ENCODE peak calls at places on chromosomes 1 and 21, in six cellular contexts. One of them, this sample, is unnamed.

GRCh38 chr21:36260030-36260787 is 59.8 kb upstream of the MORC3 start:
- DNase-seq in tibial nerve: no peak
- DNase-seq in right atrium auricular region: no peak
- DNase-seq in progenitor cell of endocrine pancreas: no peak
- DNase-seq in HFF-Myc: peak; percentile 47
- DNase-seq in cardiac fibroblast: peak; percentile 80
- DNase-seq in this sample: no peak

GRCh38 chr1:21911205-21912001 is 25.7 kb downstream of the HSPG2 start:
- DNase-seq in progenitor cell of endocrine pancreas: no peak
- DNase-seq in tibial nerve: no peak
- DNase-seq in HFF-Myc: no peak
- DNase-seq in cardiac fibroblast: no peak
- DNase-seq in right atrium auricular region: no peak
- DNase-seq in this sample: no peak

GRCh38 chr1:179506199-179506598 is 69.5 kb downstream of the NPHS2 start:
- DNase-seq in cardiac fibroblast: no peak
- DNase-seq in HFF-Myc: no peak
- DNase-seq in right atrium auricular region: no peak
- DNase-seq in tibial nerve: no peak
- DNase-seq in progenitor cell of endocrine pancreas: no peak
- DNase-seq in this sample: no peak

GRCh38 chr1:168421399-168422004 is 122.3 kb downstream of the XCL2 start:
- DNase-seq in tibial nerve: no peak
- DNase-seq in HFF-Myc: no peak
- DNase-seq in progenitor cell of endocrine pancreas: no peak
- DNase-seq in right atrium auricular region: no peak
- DNase-seq in cardiac fibroblast: no peak
- DNase-seq in this sample: no peak

GRCh38 chr1:198667796-198668195 is 29.0 kb downstream of the PTPRC start:
- DNase-seq in progenitor cell of endocrine pancreas: no peak
- DNase-seq in right atrium auricular region: no peak
- DNase-seq in tibial nerve: no peak
- DNase-seq in cardiac fibroblast: no peak
- DNase-seq in HFF-Myc: no peak
- DNase-seq in this sample: no peak

GRCh38 chr1:89955806-89956205 is 39.1 kb upstream of the ZNF326 start:
- DNase-seq in tibial nerve: no peak
- DNase-seq in cardiac fibroblast: no peak
- DNase-seq in progenitor cell of endocrine pancreas: no peak
- DNase-seq in HFF-Myc: no peak
- DNase-seq in right atrium auricular region: no peak
- DNase-seq in this sample: no peak

GRCh38 chr1:231808990-231809389 is 182.4 kb downstream of the DISC1 start:
- DNase-seq in cardiac fibroblast: peak; percentile 77
- DNase-seq in progenitor cell of endocrine pancreas: no peak
- DNase-seq in HFF-Myc: peak; percentile 54
- DNase-seq in right atrium auricular region: peak; percentile 76
- DNase-seq in tibial nerve: no peak
- DNase-seq in this sample: no peak

GRCh38 chr1:117656202-117656641 is 50.4 kb downstream of the TENT5C start:
- DNase-seq in progenitor cell of endocrine pancreas: no peak
- DNase-seq in HFF-Myc: no peak
- DNase-seq in right atrium auricular region: no peak
- DNase-seq in tibial nerve: no peak
- DNase-seq in cardiac fibroblast: no peak
- DNase-seq in this sample: no peak

GRCh38 chr1:61851849-61852692 is 109.8 kb downstream of the PATJ start:
- DNase-seq in progenitor cell of endocrine pancreas: no peak
- DNase-seq in cardiac fibroblast: peak; percentile 88
- DNase-seq in tibial nerve: no peak
- DNase-seq in right atrium auricular region: no peak
- DNase-seq in HFF-Myc: peak; percentile 56
- DNase-seq in this sample: no peak

GRCh38 chr1:153513023-153513422 is 22.8 kb downstream of the S100A6 start:
- DNase-seq in HFF-Myc: no peak
- DNase-seq in progenitor cell of endocrine pancreas: no peak
- DNase-seq in tibial nerve: no peak
- DNase-seq in right atrium auricular region: no peak
- DNase-seq in cardiac fibroblast: no peak
- DNase-seq in this sample: no peak

GRCh38 chr1:198860371-198860770 is 221.5 kb downstream of the PTPRC start:
- DNase-seq in cardiac fibroblast: no peak
- DNase-seq in right atrium auricular region: no peak
- DNase-seq in progenitor cell of endocrine pancreas: no peak
- DNase-seq in HFF-Myc: no peak
- DNase-seq in tibial nerve: no peak
- DNase-seq in this sample: no peak

GRCh38 chr1:1318131-1318652 is 6.3 kb downstream of the INTS11 start:
- DNase-seq in cardiac fibroblast: peak; percentile 96
- DNase-seq in tibial nerve: peak; percentile 78
- DNase-seq in HFF-Myc: peak; percentile 94
- DNase-seq in progenitor cell of endocrine pancreas: no peak
- DNase-seq in right atrium auricular region: peak; percentile 88
- DNase-seq in this sample: no peak

GRCh38 chr1:5938068-5938740 is 54.0 kb downstream of the NPHP4 start:
- DNase-seq in progenitor cell of endocrine pancreas: no peak
- DNase-seq in tibial nerve: no peak
- DNase-seq in cardiac fibroblast: peak; percentile 34
- DNase-seq in HFF-Myc: peak; percentile 14
- DNase-seq in right atrium auricular region: no peak
- DNase-seq in this sample: no peak

GRCh38 chr21:28308516-28308915 is 684.2 kb downstream of the LTN1 start:
- DNase-seq in cardiac fibroblast: peak; percentile 52
- DNase-seq in tibial nerve: no peak
- DNase-seq in HFF-Myc: no peak
- DNase-seq in progenitor cell of endocrine pancreas: no peak
- DNase-seq in right atrium auricular region: no peak
- DNase-seq in this sample: no peak

GRCh38 chr21:33975548-33976081 is 60.0 kb upstream of the ATP5PO start:
- DNase-seq in progenitor cell of endocrine pancreas: no peak
- DNase-seq in HFF-Myc: no peak
- DNase-seq in tibial nerve: no peak
- DNase-seq in right atrium auricular region: no peak
- DNase-seq in cardiac fibroblast: peak; percentile 73
- DNase-seq in this sample: no peak

GRCh38 chr1:245822997-245823396 is 668.2 kb downstream of the KIF26B start:
- DNase-seq in tibial nerve: no peak
- DNase-seq in right atrium auricular region: no peak
- DNase-seq in progenitor cell of endocrine pancreas: no peak
- DNase-seq in cardiac fibroblast: peak; percentile 98
- DNase-seq in HFF-Myc: peak; percentile 59
- DNase-seq in this sample: no peak

GRCh38 chr1:97004743-97005142 is 283.2 kb downstream of the PTBP2 start:
- DNase-seq in HFF-Myc: no peak
- DNase-seq in progenitor cell of endocrine pancreas: no peak
- DNase-seq in right atrium auricular region: no peak
- DNase-seq in tibial nerve: no peak
- DNase-seq in cardiac fibroblast: no peak
- DNase-seq in this sample: no peak

GRCh38 chr1:44546403-44547053 is 127.8 kb downstream of the TMEM53 start:
- DNase-seq in progenitor cell of endocrine pancreas: no peak
- DNase-seq in cardiac fibroblast: no peak
- DNase-seq in tibial nerve: no peak
- DNase-seq in right atrium auricular region: no peak
- DNase-seq in HFF-Myc: no peak
- DNase-seq in this sample: no peak

GRCh38 chr21:34545079-34545884 is 33.3 kb upstream of the KCNE1 start:
- DNase-seq in cardiac fibroblast: peak; percentile 77
- DNase-seq in progenitor cell of endocrine pancreas: no peak
- DNase-seq in right atrium auricular region: peak; percentile 67
- DNase-seq in tibial nerve: no peak
- DNase-seq in HFF-Myc: no peak
- DNase-seq in this sample: no peak

GRCh38 chr1:147494998-147495580 is 46.2 kb upstream of the BCL9 start:
- DNase-seq in HFF-Myc: no peak
- DNase-seq in right atrium auricular region: peak; percentile 74
- DNase-seq in tibial nerve: peak; percentile 42
- DNase-seq in cardiac fibroblast: peak; percentile 83
- DNase-seq in progenitor cell of endocrine pancreas: peak; percentile 53
- DNase-seq in this sample: peak; percentile 49

GRCh38 chr1:10539411-10540043 is 64.8 kb downstream of the PEX14 start:
- DNase-seq in progenitor cell of endocrine pancreas: no peak
- DNase-seq in HFF-Myc: no peak
- DNase-seq in tibial nerve: no peak
- DNase-seq in cardiac fibroblast: peak; percentile 43
- DNase-seq in right atrium auricular region: no peak
- DNase-seq in this sample: no peak

GRCh38 chr1:15558516-15558915 is 26.3 kb downstream of the AGMAT start:
- DNase-seq in HFF-Myc: no peak
- DNase-seq in cardiac fibroblast: no peak
- DNase-seq in progenitor cell of endocrine pancreas: no peak
- DNase-seq in tibial nerve: no peak
- DNase-seq in right atrium auricular region: no peak
- DNase-seq in this sample: no peak

GRCh38 chr1:63732666-63733065 is 41.2 kb upstream of the ROR1 start:
- DNase-seq in tibial nerve: no peak
- DNase-seq in progenitor cell of endocrine pancreas: no peak
- DNase-seq in right atrium auricular region: no peak
- DNase-seq in HFF-Myc: no peak
- DNase-seq in cardiac fibroblast: peak; percentile 74
- DNase-seq in this sample: no peak

GRCh38 chr1:2413495-2414296 is 1.3 kb upstream of the PEX10 start:
- DNase-seq in progenitor cell of endocrine pancreas: no peak
- DNase-seq in right atrium auricular region: no peak
- DNase-seq in tibial nerve: no peak
- DNase-seq in HFF-Myc: no peak
- DNase-seq in cardiac fibroblast: no peak
- DNase-seq in this sample: no peak

GRCh38 chr1:14435368-14436023 is 163.0 kb upstream of the KAZN start:
- DNase-seq in progenitor cell of endocrine pancreas: peak; percentile 30
- DNase-seq in right atrium auricular region: no peak
- DNase-seq in tibial nerve: no peak
- DNase-seq in cardiac fibroblast: no peak
- DNase-seq in HFF-Myc: no peak
- DNase-seq in this sample: no peak
- TF ChIP-seq CTCF in progenitor cell of endocrine pancreas: peak; percentile 57
- TF ChIP-seq CTCF in right atrium auricular region: no peak
- TF ChIP-seq CTCF in tibial nerve: no peak
- TF ChIP-seq CTCF in cardiac fibroblast: no peak
- TF ChIP-seq CTCF in HFF-Myc: peak; percentile 6
- TF ChIP-seq CTCF in this sample: no peak

GRCh38 chr21:45192332-45192731 is 95.4 kb downstream of the POFUT2 start:
- DNase-seq in HFF-Myc: no peak
- DNase-seq in cardiac fibroblast: no peak
- DNase-seq in right atrium auricular region: no peak
- DNase-seq in tibial nerve: no peak
- DNase-seq in progenitor cell of endocrine pancreas: no peak
- DNase-seq in this sample: no peak
- TF ChIP-seq CTCF in HFF-Myc: no peak
- TF ChIP-seq CTCF in cardiac fibroblast: no peak
- TF ChIP-seq CTCF in right atrium auricular region: no peak
- TF ChIP-seq CTCF in tibial nerve: no peak
- TF ChIP-seq CTCF in progenitor cell of endocrine pancreas: no peak
- TF ChIP-seq CTCF in this sample: no peak

GRCh38 chr1:202204065-202204464 is 10.5 kb downstream of the LGR6 start:
- DNase-seq in HFF-Myc: no peak
- DNase-seq in tibial nerve: no peak
- DNase-seq in cardiac fibroblast: no peak
- DNase-seq in progenitor cell of endocrine pancreas: no peak
- DNase-seq in right atrium auricular region: no peak
- DNase-seq in this sample: no peak

GRCh38 chr1:202203238-202204039 is 9.8 kb downstream of the LGR6 start:
- DNase-seq in tibial nerve: no peak
- DNase-seq in HFF-Myc: no peak
- DNase-seq in progenitor cell of endocrine pancreas: no peak
- DNase-seq in cardiac fibroblast: no peak
- DNase-seq in right atrium auricular region: no peak
- DNase-seq in this sample: no peak

GRCh38 chr1:202207292-202207691 is 13.7 kb downstream of the LGR6 start:
- DNase-seq in HFF-Myc: peak; percentile 37
- DNase-seq in tibial nerve: no peak
- DNase-seq in cardiac fibroblast: peak; percentile 61
- DNase-seq in progenitor cell of endocrine pancreas: no peak
- DNase-seq in right atrium auricular region: no peak
- DNase-seq in this sample: no peak

GRCh38 chr1:202208458-202208857 is 14.9 kb downstream of the LGR6 start:
- DNase-seq in progenitor cell of endocrine pancreas: no peak
- DNase-seq in HFF-Myc: no peak
- DNase-seq in right atrium auricular region: no peak
- DNase-seq in cardiac fibroblast: no peak
- DNase-seq in tibial nerve: no peak
- DNase-seq in this sample: no peak

DNA sequence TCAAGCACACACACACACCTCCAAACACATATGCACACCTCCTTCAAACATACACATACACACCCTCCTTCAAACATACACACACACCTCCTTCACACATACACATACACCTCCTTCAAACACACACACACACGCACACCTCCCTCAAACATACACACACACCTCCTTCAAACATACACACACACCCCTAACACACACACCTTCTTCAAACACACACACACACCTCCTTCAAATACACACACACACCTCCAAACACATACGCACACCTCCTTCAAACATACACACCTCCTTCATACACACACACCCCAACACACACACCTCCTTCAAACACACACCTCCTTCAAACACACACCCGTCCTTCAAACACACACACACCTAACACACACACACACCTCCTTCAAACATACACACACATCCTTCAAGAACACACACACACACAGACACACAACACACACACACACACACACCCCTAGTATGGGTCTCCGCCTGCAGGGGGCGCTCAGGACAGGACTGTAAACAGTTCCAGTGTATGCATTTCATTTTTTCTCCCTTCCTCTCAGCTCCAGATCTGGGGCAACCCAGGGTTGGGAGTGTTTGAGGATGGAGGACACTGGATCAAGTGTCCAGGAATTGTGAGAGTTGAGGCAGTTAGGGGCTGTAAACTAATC is 12.1 kb downstream of the LGR6 start:
- DNase-seq in cardiac fibroblast: peak; percentile 27
- DNase-seq in progenitor cell of endocrine pancreas: no peak
- DNase-seq in HFF-Myc: no peak
- DNase-seq in tibial nerve: no peak
- DNase-seq in right atrium auricular region: no peak
- DNase-seq in this sample: no peak
- TF ChIP-seq CTCF in cardiac fibroblast: peak; percentile 43
- TF ChIP-seq CTCF in progenitor cell of endocrine pancreas: peak; percentile 16
- TF ChIP-seq CTCF in HFF-Myc: peak; percentile 28
- TF ChIP-seq CTCF in tibial nerve: no peak
- TF ChIP-seq CTCF in right atrium auricular region: peak; percentile 18
- TF ChIP-seq CTCF in this sample: peak; percentile 31

GRCh38 chr1:209885403-209886218 is 52.4 kb upstream of the SYT14 start:
- DNase-seq in cardiac fibroblast: no peak
- DNase-seq in progenitor cell of endocrine pancreas: no peak
- DNase-seq in right atrium auricular region: no peak
- DNase-seq in HFF-Myc: no peak
- DNase-seq in tibial nerve: no peak
- DNase-seq in this sample: no peak

GRCh38 chr1:209884665-209885117 is 53.3 kb upstream of the SYT14 start:
- DNase-seq in tibial nerve: no peak
- DNase-seq in progenitor cell of endocrine pancreas: no peak
- DNase-seq in cardiac fibroblast: peak; percentile 100
- DNase-seq in right atrium auricular region: peak; percentile 60
- DNase-seq in HFF-Myc: peak; percentile 88
- DNase-seq in this sample: no peak

GRCh38 chr1:209883341-209883971 is 54.6 kb upstream of the SYT14 start:
- DNase-seq in progenitor cell of endocrine pancreas: no peak
- DNase-seq in right atrium auricular region: no peak
- DNase-seq in tibial nerve: no peak
- DNase-seq in cardiac fibroblast: peak; percentile 77
- DNase-seq in HFF-Myc: no peak
- DNase-seq in this sample: no peak

GRCh38 chr1:209884249-209884648 is 53.8 kb upstream of the SYT14 start:
- DNase-seq in right atrium auricular region: no peak
- DNase-seq in tibial nerve: no peak
- DNase-seq in progenitor cell of endocrine pancreas: no peak
- DNase-seq in HFF-Myc: no peak
- DNase-seq in cardiac fibroblast: peak; percentile 78
- DNase-seq in this sample: no peak

GRCh38 chr1:209886219-209886536 is 51.8 kb upstream of the SYT14 start:
- DNase-seq in right atrium auricular region: no peak
- DNase-seq in HFF-Myc: no peak
- DNase-seq in tibial nerve: no peak
- DNase-seq in progenitor cell of endocrine pancreas: no peak
- DNase-seq in cardiac fibroblast: no peak
- DNase-seq in this sample: no peak
- TF ChIP-seq CTCF in right atrium auricular region: no peak
- TF ChIP-seq CTCF in HFF-Myc: no peak
- TF ChIP-seq CTCF in tibial nerve: no peak
- TF ChIP-seq CTCF in progenitor cell of endocrine pancreas: no peak
- TF ChIP-seq CTCF in cardiac fibroblast: peak; percentile 8
- TF ChIP-seq CTCF in this sample: no peak